ENCODE peak calls at places on chromosomes 16 and 17, in six cellular contexts. G, M, U, D, Z and A are unnamed samples.

GRCh38 chr16:15879255-15879804 is 9.1 kb downstream of the CEP20 start:
- DNase-seq in G (no peak), M (no peak), U (no peak), D (peak; percentile 85), Z (no peak), A (peak; percentile 96)

GRCh38 chr16:67884-68789 is 4.3 kb downstream of the RHBDF1 start:
- DNase-seq in G (no peak), M (no peak), U (no peak), D (no peak), Z (no peak), A (peak; percentile 60)

GRCh38 chr17:64074704-64075484 is 54.5 kb upstream of the ICAM2 start:
- DNase-seq in G (no peak), M (no peak), U (no peak), D (peak; percentile 83), Z (no peak), A (peak; percentile 77)

GRCh38 chr16:58196898-58197313 is 1.0 kb downstream of the CSNK2A2 start:
- DNase-seq in G (no peak), M (no peak), U (peak; percentile 19), D (no peak), Z (peak; percentile 30), A (peak; percentile 62)

GRCh38 chr16:16096858-16097213 is 126.5 kb downstream of the ABCC6 start:
- DNase-seq in G (no peak), M (no peak), U (no peak), D (no peak), Z (no peak), A (no peak)

GRCh38 chr16:86083382-86084002 is 184.5 kb downstream of the IRF8 start:
- DNase-seq in G (no peak), M (no peak), U (no peak), D (no peak), Z (no peak), A (no peak)

GRCh38 chr16:70429888-70430666 is 8.8 kb downstream of the ST3GAL2 start:
- DNase-seq in G (no peak), M (no peak), U (no peak), D (no peak), Z (no peak), A (no peak)

GRCh38 chr17:40373324-40373723 is 8.8 kb upstream of the GJD3 start:
- DNase-seq in G (no peak), M (no peak), U (no peak), D (no peak), Z (no peak), A (peak; percentile 76)

GRCh38 chr16:70712942-70713341 is 27.1 kb upstream of the MTSS2 start:
- DNase-seq in G (no peak), M (no peak), U (no peak), D (no peak), Z (no peak), A (no peak)

GRCh38 chr17:13638855-13639458 is 37.2 kb upstream of the HS3ST3A1 start:
- DNase-seq in G (no peak), M (no peak), U (no peak), D (peak; percentile 46), Z (no peak), A (peak; percentile 23)

GRCh38 chr17:41308918-41309359 is at the start of gene KRTAP16-1:
- DNase-seq in G (no peak), M (no peak), U (no peak), D (no peak), Z (no peak), A (no peak)

GRCh38 chr17:38749222-38750043 is 1.3 kb upstream of the PCGF2 start:
- DNase-seq in G (no peak), M (peak; percentile 56), U (peak; percentile 90), D (peak; percentile 73), Z (peak; percentile 65), A (peak; percentile 65)
- H2AFZ ChIP-seq in G (peak overlapping the region; percentile 65), M (no peak overlapping the region), U (peak overlapping the region; percentile 20), D (peak overlapping the region; percentile 56), Z (peak overlapping the region; percentile 61), A (peak overlapping the region; percentile 78)

GRCh38 chr17:27240086-27240801 is 53.7 kb upstream of the WSB1 start:
- DNase-seq in G (no peak), M (no peak), U (no peak), D (no peak), Z (no peak), A (no peak)

GRCh38 chr17:27240802-27241155 is 53.1 kb upstream of the WSB1 start:
- DNase-seq in G (no peak), M (no peak), U (no peak), D (peak; percentile 56), Z (no peak), A (no peak)

GRCh38 chr17:27237890-27238289 is 56.0 kb upstream of the WSB1 start:
- DNase-seq in G (no peak), M (no peak), U (no peak), D (no peak), Z (no peak), A (no peak)

GRCh38 chr17:27239046-27239445 is 54.9 kb upstream of the WSB1 start:
- DNase-seq in G (no peak), M (no peak), U (no peak), D (no peak), Z (no peak), A (no peak)

GRCh38 chr17:27239584-27239983 is 54.3 kb upstream of the WSB1 start:
- DNase-seq in G (no peak), M (no peak), U (no peak), D (no peak), Z (no peak), A (no peak)
- H3K9ac ChIP-seq in G (no peak overlapping the region), M (no peak overlapping the region), U (no peak overlapping the region), D (no peak overlapping the region), Z (no peak overlapping the region), A (no peak overlapping the region)

DNA sequence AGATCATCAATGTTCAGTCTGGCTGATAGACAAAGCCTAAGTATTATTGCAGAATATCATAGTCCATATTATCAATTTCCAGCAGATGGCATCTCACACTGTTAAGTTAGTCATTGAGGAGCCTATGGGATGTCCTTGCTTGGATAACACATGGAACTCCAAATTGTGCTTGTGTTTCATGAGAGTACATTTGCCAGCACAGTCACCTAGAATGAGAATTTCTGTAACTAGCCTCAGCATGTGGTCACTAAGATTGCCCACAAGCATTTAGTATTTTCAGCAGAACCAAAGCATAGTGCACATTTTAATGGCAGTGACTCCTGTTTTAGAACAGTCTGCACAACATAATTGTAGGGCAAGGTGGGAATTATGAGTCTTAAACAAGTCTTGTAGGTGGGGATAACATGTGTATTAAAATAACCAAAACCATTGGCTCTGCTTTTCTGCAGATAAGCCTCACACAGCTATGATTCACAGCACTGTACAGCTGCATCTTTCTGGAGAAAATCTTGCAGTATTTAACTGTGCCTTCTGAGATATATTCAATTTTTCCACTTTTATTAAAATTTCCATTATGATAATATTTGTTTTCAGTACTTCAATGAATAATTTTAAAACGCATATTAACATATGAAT is 882.8 kb upstream of the SOX9 start:
- DNase-seq in G (no peak), M (peak; percentile 57), U (no peak), D (peak; percentile 87), Z (peak; percentile 12), A (peak; percentile 81)
- TF ChIP-seq EZH2phosphoT487 in G (no peak), M (no peak), U (no peak), D (no peak), Z (no peak), A (no peak)

GRCh38 chr17:70716551-70716950 is 547.2 kb downstream of the KCNJ2 start:
- DNase-seq in G (no peak), M (no peak), U (no peak), D (no peak), Z (no peak), A (no peak)
- H2AFZ ChIP-seq in G (no peak overlapping the region), M (no peak overlapping the region), U (peak overlapping the region; percentile 54), D (no peak overlapping the region), Z (no peak overlapping the region), A (no peak overlapping the region)

GRCh38 chr16:11138769-11139623 is 117.0 kb downstream of the SOCS1 start:
- DNase-seq in G (no peak), M (no peak), U (no peak), D (no peak), Z (no peak), A (peak; percentile 65)
- H3K9ac ChIP-seq in G (no peak overlapping the region), M (no peak overlapping the region), U (no peak overlapping the region), D (no peak overlapping the region), Z (no peak overlapping the region), A (no peak overlapping the region)

DNA sequence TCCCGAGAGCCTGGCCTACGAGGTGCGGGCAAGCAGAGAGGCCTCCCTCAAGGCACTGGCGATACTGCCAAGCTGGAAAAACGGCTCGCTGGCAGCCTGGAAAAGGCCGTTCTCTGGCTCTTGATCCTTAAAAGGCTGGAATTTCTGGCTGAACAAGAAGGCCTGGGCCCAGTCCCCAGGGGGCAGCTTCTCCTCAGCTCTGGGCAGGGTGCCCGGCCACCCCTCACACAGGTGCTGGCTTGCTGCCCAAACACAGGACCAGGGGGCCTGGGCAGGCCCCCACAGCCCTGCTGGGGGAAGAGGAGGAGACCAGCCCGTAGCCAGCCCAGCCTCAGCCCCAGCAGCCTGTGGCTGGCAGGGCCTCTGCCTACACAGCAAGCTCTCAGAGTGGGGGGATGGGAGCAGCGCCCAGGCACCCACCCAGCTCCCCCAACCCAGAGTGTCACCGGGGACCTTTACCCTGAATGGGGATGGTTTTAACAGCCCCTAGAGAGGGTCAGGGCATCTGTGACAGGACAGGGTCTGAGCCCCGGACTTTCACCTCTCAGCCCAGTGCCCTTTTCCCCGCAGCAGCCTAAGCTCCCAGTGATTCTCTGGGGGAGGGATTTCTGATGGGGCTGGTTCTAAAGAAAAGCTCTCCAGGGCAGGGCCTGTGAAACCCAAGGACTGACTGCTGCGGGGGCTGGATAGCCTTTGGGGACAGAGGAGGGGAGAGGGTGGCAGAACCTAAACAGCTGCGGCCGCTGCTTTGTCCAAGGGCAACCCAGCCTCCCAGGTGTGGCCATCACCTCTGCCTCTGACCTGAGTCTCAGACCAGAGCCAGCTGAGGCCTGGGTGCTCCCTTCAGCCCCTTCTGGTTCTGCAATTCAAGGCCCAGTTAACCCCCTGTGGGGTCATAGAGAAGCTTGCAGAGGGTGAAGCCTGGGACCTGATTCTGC is 38.6 kb upstream of the TOB1 start:
- DNase-seq in G (no peak), M (no peak), U (peak; percentile 50), D (peak; percentile 34), Z (peak; percentile 90), A (peak; percentile 27)
- TF ChIP-seq EZH2phosphoT487 in G (no peak), M (no peak), U (no peak), D (no peak), Z (no peak), A (no peak)

GRCh38 chr17:80882926-80883685 is 108.5 kb upstream of the CHMP6 start:
- DNase-seq in G (no peak), M (no peak), U (no peak), D (no peak), Z (no peak), A (no peak)
- H2AFZ ChIP-seq in G (no peak overlapping the region), M (no peak overlapping the region), U (no peak overlapping the region), D (no peak overlapping the region), Z (no peak overlapping the region), A (no peak overlapping the region)

DNA sequence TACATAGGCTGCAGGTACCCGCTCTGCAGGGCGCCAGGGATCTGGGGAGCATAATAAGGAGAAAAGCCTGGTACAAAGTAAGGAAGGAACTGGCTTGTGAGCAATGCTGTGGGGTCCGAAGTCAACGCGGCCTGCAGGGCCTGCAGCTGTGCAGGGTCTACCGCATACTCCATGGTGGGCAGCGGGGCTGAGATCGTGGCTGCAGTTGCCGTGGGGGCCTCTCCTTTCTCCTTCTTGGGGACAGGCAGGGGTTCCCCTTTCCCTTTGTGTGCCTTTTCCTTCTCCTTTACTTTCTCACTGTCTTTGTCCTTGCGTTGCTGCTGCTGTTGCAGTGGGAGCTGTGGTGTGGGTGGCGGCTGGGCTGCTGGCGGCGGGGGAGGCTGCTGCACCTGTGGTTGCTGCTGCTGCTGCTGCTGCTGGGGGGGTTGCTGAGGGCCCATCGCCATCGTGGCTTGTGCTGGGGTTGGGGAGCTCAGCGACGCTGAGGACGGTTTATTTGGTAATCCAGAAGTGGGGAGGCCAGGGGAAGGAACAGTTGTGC is 259.6 kb downstream of the ZFHX3 start:
- DNase-seq in G (no peak), M (no peak), U (peak; percentile 41), D (no peak), Z (no peak), A (no peak)
- H3K9ac ChIP-seq in G (no peak overlapping the region), M (no peak overlapping the region), U (no peak overlapping the region), D (no peak overlapping the region), Z (no peak overlapping the region), A (no peak overlapping the region)

GRCh38 chr16:1130382-1130781 is 22.5 kb upstream of the CACNA1H start:
- DNase-seq in G (no peak), M (no peak), U (no peak), D (no peak), Z (no peak), A (no peak)
- TF ChIP-seq EZH2phosphoT487 in G (no peak), M (no peak), U (no peak), D (no peak), Z (no peak), A (no peak)